ENCODE peak calls at places on chromosomes 7 and 10, in nine cellular contexts. One of them, this sample, is unnamed.

GRCh38 chr7:108584211-108584610 is 14.5 kb downstream of the DNAJB9 start:
- DNase-seq in left ventricle myocardium inferior: no peak
- DNase-seq in Peyer's patch: no peak
- DNase-seq in stimulated activated CD8-positive, alpha-beta memory T cell treated with anti-CD3 and anti-CD28 coated beads, Interleukin-7, amount 100 ng/mL, for 1 hour: no peak
- DNase-seq in NCI-H1105 treated with DMSO at 0.1 percent for 48 hours: no peak
- DNase-seq in activated gamma-delta T cell treated with anti-CD3 and anti-CD28 coated beads, Interleukin-2, amount 50 U/mL, for 16 hours: no peak
- DNase-seq in astrocyte of the spinal cord: no peak
- DNase-seq in cardiac muscle cell: no peak
- DNase-seq in stomach: no peak
- DNase-seq in this sample: no peak

GRCh38 chr7:23062452-23062851 is 43.1 kb upstream of the KLHL7 start:
- DNase-seq in NCI-H1105 treated with DMSO at 0.1 percent for 48 hours: no peak
- DNase-seq in astrocyte of the spinal cord: no peak
- DNase-seq in stimulated activated CD8-positive, alpha-beta memory T cell treated with anti-CD3 and anti-CD28 coated beads, Interleukin-7, amount 100 ng/mL, for 1 hour: no peak
- DNase-seq in cardiac muscle cell: no peak
- DNase-seq in left ventricle myocardium inferior: no peak
- DNase-seq in stomach: no peak
- DNase-seq in activated gamma-delta T cell treated with anti-CD3 and anti-CD28 coated beads, Interleukin-2, amount 50 U/mL, for 16 hours: no peak
- DNase-seq in Peyer's patch: no peak
- DNase-seq in this sample: no peak

GRCh38 chr10:28807760-28808613 is 130.7 kb downstream of the BAMBI start:
- DNase-seq in left ventricle myocardium inferior: no peak
- DNase-seq in Peyer's patch: no peak
- DNase-seq in astrocyte of the spinal cord: no peak
- DNase-seq in stimulated activated CD8-positive, alpha-beta memory T cell treated with anti-CD3 and anti-CD28 coated beads, Interleukin-7, amount 100 ng/mL, for 1 hour: no peak
- DNase-seq in stomach: no peak
- DNase-seq in activated gamma-delta T cell treated with anti-CD3 and anti-CD28 coated beads, Interleukin-2, amount 50 U/mL, for 16 hours: no peak
- DNase-seq in NCI-H1105 treated with DMSO at 0.1 percent for 48 hours: no peak
- DNase-seq in cardiac muscle cell: peak
- DNase-seq in this sample: no peak

GRCh38 chr10:61166489-61166888 is 222.5 kb upstream of the RHOBTB1 start:
- DNase-seq in activated gamma-delta T cell treated with anti-CD3 and anti-CD28 coated beads, Interleukin-2, amount 50 U/mL, for 16 hours: no peak
- DNase-seq in stimulated activated CD8-positive, alpha-beta memory T cell treated with anti-CD3 and anti-CD28 coated beads, Interleukin-7, amount 100 ng/mL, for 1 hour: no peak
- DNase-seq in astrocyte of the spinal cord: no peak
- DNase-seq in left ventricle myocardium inferior: no peak
- DNase-seq in stomach: no peak
- DNase-seq in cardiac muscle cell: no peak
- DNase-seq in NCI-H1105 treated with DMSO at 0.1 percent for 48 hours: no peak
- DNase-seq in Peyer's patch: no peak
- DNase-seq in this sample: no peak

GRCh38 chr7:43761919-43762318 is 3.4 kb downstream of the BLVRA start:
- DNase-seq in astrocyte of the spinal cord: no peak
- DNase-seq in stomach: no peak
- DNase-seq in Peyer's patch: no peak
- DNase-seq in left ventricle myocardium inferior: no peak
- DNase-seq in cardiac muscle cell: no peak
- DNase-seq in activated gamma-delta T cell treated with anti-CD3 and anti-CD28 coated beads, Interleukin-2, amount 50 U/mL, for 16 hours: no peak
- DNase-seq in stimulated activated CD8-positive, alpha-beta memory T cell treated with anti-CD3 and anti-CD28 coated beads, Interleukin-7, amount 100 ng/mL, for 1 hour: no peak
- DNase-seq in NCI-H1105 treated with DMSO at 0.1 percent for 48 hours: no peak
- DNase-seq in this sample: no peak

GRCh38 chr7:95794917-95795515 is 22.7 kb downstream of the DYNC1I1 start:
- DNase-seq in Peyer's patch: no peak
- DNase-seq in activated gamma-delta T cell treated with anti-CD3 and anti-CD28 coated beads, Interleukin-2, amount 50 U/mL, for 16 hours: no peak
- DNase-seq in cardiac muscle cell: no peak
- DNase-seq in left ventricle myocardium inferior: no peak
- DNase-seq in stimulated activated CD8-positive, alpha-beta memory T cell treated with anti-CD3 and anti-CD28 coated beads, Interleukin-7, amount 100 ng/mL, for 1 hour: no peak
- DNase-seq in astrocyte of the spinal cord: peak
- DNase-seq in stomach: no peak
- DNase-seq in NCI-H1105 treated with DMSO at 0.1 percent for 48 hours: peak
- DNase-seq in this sample: no peak

GRCh38 chr7:35252584-35252983 is 1.3 kb downstream of the TBX20 start:
- DNase-seq in stomach: no peak
- DNase-seq in Peyer's patch: no peak
- DNase-seq in cardiac muscle cell: no peak
- DNase-seq in activated gamma-delta T cell treated with anti-CD3 and anti-CD28 coated beads, Interleukin-2, amount 50 U/mL, for 16 hours: no peak
- DNase-seq in astrocyte of the spinal cord: no peak
- DNase-seq in NCI-H1105 treated with DMSO at 0.1 percent for 48 hours: no peak
- DNase-seq in left ventricle myocardium inferior: no peak
- DNase-seq in stimulated activated CD8-positive, alpha-beta memory T cell treated with anti-CD3 and anti-CD28 coated beads, Interleukin-7, amount 100 ng/mL, for 1 hour: no peak
- DNase-seq in this sample: no peak

GRCh38 chr7:16078076-16078952 is 343.0 kb downstream of the CRPPA start:
- DNase-seq in NCI-H1105 treated with DMSO at 0.1 percent for 48 hours: peak
- DNase-seq in stomach: no peak
- DNase-seq in stimulated activated CD8-positive, alpha-beta memory T cell treated with anti-CD3 and anti-CD28 coated beads, Interleukin-7, amount 100 ng/mL, for 1 hour: no peak
- DNase-seq in Peyer's patch: no peak
- DNase-seq in cardiac muscle cell: peak
- DNase-seq in activated gamma-delta T cell treated with anti-CD3 and anti-CD28 coated beads, Interleukin-2, amount 50 U/mL, for 16 hours: no peak
- DNase-seq in left ventricle myocardium inferior: no peak
- DNase-seq in astrocyte of the spinal cord: peak
- DNase-seq in this sample: no peak

GRCh38 chr10:33661580-33662269 is 327.3 kb upstream of the NRP1 start:
- DNase-seq in NCI-H1105 treated with DMSO at 0.1 percent for 48 hours: no peak
- DNase-seq in stimulated activated CD8-positive, alpha-beta memory T cell treated with anti-CD3 and anti-CD28 coated beads, Interleukin-7, amount 100 ng/mL, for 1 hour: no peak
- DNase-seq in cardiac muscle cell: no peak
- DNase-seq in astrocyte of the spinal cord: peak
- DNase-seq in left ventricle myocardium inferior: peak
- DNase-seq in stomach: peak
- DNase-seq in activated gamma-delta T cell treated with anti-CD3 and anti-CD28 coated beads, Interleukin-2, amount 50 U/mL, for 16 hours: no peak
- DNase-seq in Peyer's patch: no peak
- DNase-seq in this sample: no peak

GRCh38 chr7:139231513-139232376 is 708 bp downstream of the UBN2 start:
- DNase-seq in stomach: peak
- DNase-seq in activated gamma-delta T cell treated with anti-CD3 and anti-CD28 coated beads, Interleukin-2, amount 50 U/mL, for 16 hours: peak
- DNase-seq in NCI-H1105 treated with DMSO at 0.1 percent for 48 hours: peak
- DNase-seq in cardiac muscle cell: peak
- DNase-seq in Peyer's patch: peak
- DNase-seq in stimulated activated CD8-positive, alpha-beta memory T cell treated with anti-CD3 and anti-CD28 coated beads, Interleukin-7, amount 100 ng/mL, for 1 hour: peak
- DNase-seq in astrocyte of the spinal cord: no peak
- DNase-seq in left ventricle myocardium inferior: peak
- DNase-seq in this sample: peak

GRCh38 chr10:25231751-25232150 is 57.0 kb downstream of the GPR158 start:
- DNase-seq in stimulated activated CD8-positive, alpha-beta memory T cell treated with anti-CD3 and anti-CD28 coated beads, Interleukin-7, amount 100 ng/mL, for 1 hour: no peak
- DNase-seq in cardiac muscle cell: no peak
- DNase-seq in astrocyte of the spinal cord: no peak
- DNase-seq in activated gamma-delta T cell treated with anti-CD3 and anti-CD28 coated beads, Interleukin-2, amount 50 U/mL, for 16 hours: no peak
- DNase-seq in stomach: no peak
- DNase-seq in left ventricle myocardium inferior: no peak
- DNase-seq in Peyer's patch: no peak
- DNase-seq in NCI-H1105 treated with DMSO at 0.1 percent for 48 hours: no peak
- DNase-seq in this sample: no peak

GRCh38 chr7:146375155-146375554 is 258.6 kb downstream of the CNTNAP2 start:
- DNase-seq in NCI-H1105 treated with DMSO at 0.1 percent for 48 hours: no peak
- DNase-seq in Peyer's patch: no peak
- DNase-seq in cardiac muscle cell: no peak
- DNase-seq in astrocyte of the spinal cord: no peak
- DNase-seq in stimulated activated CD8-positive, alpha-beta memory T cell treated with anti-CD3 and anti-CD28 coated beads, Interleukin-7, amount 100 ng/mL, for 1 hour: no peak
- DNase-seq in stomach: no peak
- DNase-seq in activated gamma-delta T cell treated with anti-CD3 and anti-CD28 coated beads, Interleukin-2, amount 50 U/mL, for 16 hours: no peak
- DNase-seq in left ventricle myocardium inferior: no peak
- DNase-seq in this sample: no peak

GRCh38 chr7:93147358-93147757 is 827 bp downstream of the SAMD9L start:
- DNase-seq in left ventricle myocardium inferior: peak
- DNase-seq in cardiac muscle cell: no peak
- DNase-seq in stimulated activated CD8-positive, alpha-beta memory T cell treated with anti-CD3 and anti-CD28 coated beads, Interleukin-7, amount 100 ng/mL, for 1 hour: peak
- DNase-seq in Peyer's patch: peak
- DNase-seq in activated gamma-delta T cell treated with anti-CD3 and anti-CD28 coated beads, Interleukin-2, amount 50 U/mL, for 16 hours: peak
- DNase-seq in stomach: peak
- DNase-seq in NCI-H1105 treated with DMSO at 0.1 percent for 48 hours: peak
- DNase-seq in astrocyte of the spinal cord: peak
- DNase-seq in this sample: peak

GRCh38 chr10:119531067-119531466 is 11.5 kb downstream of the RGS10 start:
- DNase-seq in Peyer's patch: no peak
- DNase-seq in left ventricle myocardium inferior: no peak
- DNase-seq in astrocyte of the spinal cord: peak
- DNase-seq in stimulated activated CD8-positive, alpha-beta memory T cell treated with anti-CD3 and anti-CD28 coated beads, Interleukin-7, amount 100 ng/mL, for 1 hour: no peak
- DNase-seq in activated gamma-delta T cell treated with anti-CD3 and anti-CD28 coated beads, Interleukin-2, amount 50 U/mL, for 16 hours: no peak
- DNase-seq in cardiac muscle cell: no peak
- DNase-seq in stomach: no peak
- DNase-seq in NCI-H1105 treated with DMSO at 0.1 percent for 48 hours: no peak
- DNase-seq in this sample: no peak

GRCh38 chr10:98611432-98611831 is 164.7 kb upstream of the HPS1 start:
- DNase-seq in stimulated activated CD8-positive, alpha-beta memory T cell treated with anti-CD3 and anti-CD28 coated beads, Interleukin-7, amount 100 ng/mL, for 1 hour: no peak
- DNase-seq in activated gamma-delta T cell treated with anti-CD3 and anti-CD28 coated beads, Interleukin-2, amount 50 U/mL, for 16 hours: no peak
- DNase-seq in Peyer's patch: no peak
- DNase-seq in astrocyte of the spinal cord: peak
- DNase-seq in left ventricle myocardium inferior: no peak
- DNase-seq in cardiac muscle cell: peak
- DNase-seq in stomach: no peak
- DNase-seq in NCI-H1105 treated with DMSO at 0.1 percent for 48 hours: no peak
- DNase-seq in this sample: no peak

GRCh38 chr7:111920329-111920728 is 285.9 kb downstream of the DOCK4 start:
- DNase-seq in activated gamma-delta T cell treated with anti-CD3 and anti-CD28 coated beads, Interleukin-2, amount 50 U/mL, for 16 hours: no peak
- DNase-seq in stimulated activated CD8-positive, alpha-beta memory T cell treated with anti-CD3 and anti-CD28 coated beads, Interleukin-7, amount 100 ng/mL, for 1 hour: no peak
- DNase-seq in astrocyte of the spinal cord: no peak
- DNase-seq in cardiac muscle cell: no peak
- DNase-seq in NCI-H1105 treated with DMSO at 0.1 percent for 48 hours: no peak
- DNase-seq in Peyer's patch: no peak
- DNase-seq in stomach: no peak
- DNase-seq in left ventricle myocardium inferior: no peak
- DNase-seq in this sample: no peak

GRCh38 chr10:87618470-87619423 is 40.9 kb upstream of the PAPSS2 start:
- DNase-seq in cardiac muscle cell: no peak
- DNase-seq in activated gamma-delta T cell treated with anti-CD3 and anti-CD28 coated beads, Interleukin-2, amount 50 U/mL, for 16 hours: no peak
- DNase-seq in Peyer's patch: no peak
- DNase-seq in NCI-H1105 treated with DMSO at 0.1 percent for 48 hours: no peak
- DNase-seq in stimulated activated CD8-positive, alpha-beta memory T cell treated with anti-CD3 and anti-CD28 coated beads, Interleukin-7, amount 100 ng/mL, for 1 hour: no peak
- DNase-seq in left ventricle myocardium inferior: no peak
- DNase-seq in astrocyte of the spinal cord: no peak
- DNase-seq in stomach: peak
- DNase-seq in this sample: no peak

This sample was measured in activated effector memory CD4-positive, alpha-beta T cell treated with Interleukin-2 at 50 U/mL for 16 hours.